ENCODE peak calls at places on chromosomes 7 and 10, in six cellular contexts. One of them, this sample, is unnamed.

GRCh38 chr10:115427611-115428010 is 334.4 kb downstream of the ATRNL1 start:
- DNase-seq in stimulated activated CD8-positive, alpha-beta memory T cell treated with anti-CD3 and anti-CD28 coated beads, Interleukin-12 subunit alpha, Interleukin-12 subunit beta, amount 100 ng/mL, for 1 hour: no peak
- DNase-seq in AG04449: no peak
- DNase-seq in C1 segment of cervical spinal cord: no peak
- DNase-seq in left cardiac atrium: no peak
- DNase-seq in NB4: no peak
- DNase-seq in this sample: no peak

GRCh38 chr7:50865450-50865849 is 82.8 kb upstream of the GRB10 start:
- DNase-seq in stimulated activated CD8-positive, alpha-beta memory T cell treated with anti-CD3 and anti-CD28 coated beads, Interleukin-12 subunit alpha, Interleukin-12 subunit beta, amount 100 ng/mL, for 1 hour: no peak
- DNase-seq in AG04449: no peak
- DNase-seq in C1 segment of cervical spinal cord: no peak
- DNase-seq in left cardiac atrium: no peak
- DNase-seq in NB4: no peak
- DNase-seq in this sample: no peak

GRCh38 chr7:30226593-30227268 is 57.7 kb upstream of the ZNRF2 start:
- DNase-seq in stimulated activated CD8-positive, alpha-beta memory T cell treated with anti-CD3 and anti-CD28 coated beads, Interleukin-12 subunit alpha, Interleukin-12 subunit beta, amount 100 ng/mL, for 1 hour: no peak
- DNase-seq in AG04449: no peak
- DNase-seq in C1 segment of cervical spinal cord: no peak
- DNase-seq in left cardiac atrium: no peak
- DNase-seq in NB4: no peak
- DNase-seq in this sample: peak

GRCh38 chr10:28719789-28720436 is 42.6 kb downstream of the BAMBI start:
- DNase-seq in stimulated activated CD8-positive, alpha-beta memory T cell treated with anti-CD3 and anti-CD28 coated beads, Interleukin-12 subunit alpha, Interleukin-12 subunit beta, amount 100 ng/mL, for 1 hour: no peak
- DNase-seq in AG04449: no peak
- DNase-seq in C1 segment of cervical spinal cord: no peak
- DNase-seq in left cardiac atrium: no peak
- DNase-seq in NB4: no peak
- DNase-seq in this sample: no peak

GRCh38 chr10:100485841-100486495 is 23.2 kb downstream of the WNT8B start:
- DNase-seq in stimulated activated CD8-positive, alpha-beta memory T cell treated with anti-CD3 and anti-CD28 coated beads, Interleukin-12 subunit alpha, Interleukin-12 subunit beta, amount 100 ng/mL, for 1 hour: no peak
- DNase-seq in AG04449: no peak
- DNase-seq in C1 segment of cervical spinal cord: no peak
- DNase-seq in left cardiac atrium: no peak
- DNase-seq in NB4: no peak
- DNase-seq in this sample: no peak

GRCh38 chr10:73888514-73888913 is 14.2 kb upstream of the CAMK2G start:
- DNase-seq in stimulated activated CD8-positive, alpha-beta memory T cell treated with anti-CD3 and anti-CD28 coated beads, Interleukin-12 subunit alpha, Interleukin-12 subunit beta, amount 100 ng/mL, for 1 hour: no peak
- DNase-seq in AG04449: no peak
- DNase-seq in C1 segment of cervical spinal cord: no peak
- DNase-seq in left cardiac atrium: no peak
- DNase-seq in NB4: no peak
- DNase-seq in this sample: no peak

GRCh38 chr7:92695308-92696261 is 105.4 kb upstream of the FAM133B start:
- DNase-seq in stimulated activated CD8-positive, alpha-beta memory T cell treated with anti-CD3 and anti-CD28 coated beads, Interleukin-12 subunit alpha, Interleukin-12 subunit beta, amount 100 ng/mL, for 1 hour: no peak
- DNase-seq in AG04449: peak
- DNase-seq in C1 segment of cervical spinal cord: no peak
- DNase-seq in left cardiac atrium: no peak
- DNase-seq in NB4: no peak
- DNase-seq in this sample: no peak

GRCh38 chr10:87767253-87767652 is 50.8 kb downstream of the ATAD1 start:
- DNase-seq in stimulated activated CD8-positive, alpha-beta memory T cell treated with anti-CD3 and anti-CD28 coated beads, Interleukin-12 subunit alpha, Interleukin-12 subunit beta, amount 100 ng/mL, for 1 hour: no peak
- DNase-seq in AG04449: no peak
- DNase-seq in C1 segment of cervical spinal cord: no peak
- DNase-seq in left cardiac atrium: no peak
- DNase-seq in NB4: peak
- DNase-seq in this sample: no peak

GRCh38 chr10:58784361-58784760 is 271.7 kb downstream of the BICC1 start:
- DNase-seq in stimulated activated CD8-positive, alpha-beta memory T cell treated with anti-CD3 and anti-CD28 coated beads, Interleukin-12 subunit alpha, Interleukin-12 subunit beta, amount 100 ng/mL, for 1 hour: no peak
- DNase-seq in AG04449: no peak
- DNase-seq in C1 segment of cervical spinal cord: no peak
- DNase-seq in left cardiac atrium: no peak
- DNase-seq in NB4: no peak
- DNase-seq in this sample: no peak

GRCh38 chr7:136134503-136134902 is 157.3 kb upstream of the MTPN start:
- DNase-seq in stimulated activated CD8-positive, alpha-beta memory T cell treated with anti-CD3 and anti-CD28 coated beads, Interleukin-12 subunit alpha, Interleukin-12 subunit beta, amount 100 ng/mL, for 1 hour: no peak
- DNase-seq in AG04449: no peak
- DNase-seq in C1 segment of cervical spinal cord: no peak
- DNase-seq in left cardiac atrium: no peak
- DNase-seq in NB4: no peak
- DNase-seq in this sample: no peak